ENCODE peak calls at places on chromosomes 16 and 17, in six cellular contexts. One of them, this sample, is unnamed.

GRCh38 chr16:85910073-85910853 is 11.3 kb downstream of the IRF8 start:
- DNase-seq in heart left ventricle: no peak
- DNase-seq in IMR-90: no peak
- DNase-seq in breast epithelium: no peak
- DNase-seq in body of pancreas: no peak
- DNase-seq in right lobe of liver: no peak
- DNase-seq in this sample: no peak

GRCh38 chr17:21079196-21079595 is 36.4 kb upstream of the USP22 start:
- DNase-seq in heart left ventricle: no peak
- DNase-seq in IMR-90: no peak
- DNase-seq in breast epithelium: no peak
- DNase-seq in body of pancreas: no peak
- DNase-seq in right lobe of liver: no peak
- DNase-seq in this sample: no peak

GRCh38 chr16:46895399-46896313 is 11.5 kb downstream of the GPT2 start:
- DNase-seq in heart left ventricle: no peak
- DNase-seq in IMR-90: no peak
- DNase-seq in breast epithelium: no peak
- DNase-seq in body of pancreas: peak
- DNase-seq in right lobe of liver: no peak
- DNase-seq in this sample: no peak

GRCh38 chr16:16159662-16160061 is 63.6 kb downstream of the ABCC6 start:
- DNase-seq in heart left ventricle: no peak
- DNase-seq in IMR-90: no peak
- DNase-seq in breast epithelium: no peak
- DNase-seq in body of pancreas: no peak
- DNase-seq in right lobe of liver: no peak
- DNase-seq in this sample: no peak

GRCh38 chr16:7182510-7183109 is 150.0 kb upstream of the RBFOX1 start:
- DNase-seq in heart left ventricle: no peak
- DNase-seq in IMR-90: no peak
- DNase-seq in breast epithelium: no peak
- DNase-seq in body of pancreas: no peak
- DNase-seq in right lobe of liver: no peak
- DNase-seq in this sample: no peak

GRCh38 chr17:19417611-19418010 is 6.6 kb downstream of the RNF112 start:
- DNase-seq in heart left ventricle: no peak
- DNase-seq in IMR-90: peak
- DNase-seq in breast epithelium: no peak
- DNase-seq in body of pancreas: no peak
- DNase-seq in right lobe of liver: no peak
- DNase-seq in this sample: no peak

GRCh38 chr16:8963010-8963824 is 489 bp downstream of the USP7 start:
- DNase-seq in heart left ventricle: no peak
- DNase-seq in IMR-90: no peak
- DNase-seq in breast epithelium: no peak
- DNase-seq in body of pancreas: no peak
- DNase-seq in right lobe of liver: no peak
- DNase-seq in this sample: no peak

GRCh38 chr17:63946440-63947363 is 14.6 kb upstream of the CD79B start:
- DNase-seq in heart left ventricle: peak
- DNase-seq in IMR-90: peak
- DNase-seq in breast epithelium: no peak
- DNase-seq in body of pancreas: peak
- DNase-seq in right lobe of liver: peak
- DNase-seq in this sample: no peak

GRCh38 chr16:88535181-88535856 is 34.9 kb upstream of the ZC3H18 start:
- DNase-seq in heart left ventricle: no peak
- DNase-seq in IMR-90: no peak
- DNase-seq in breast epithelium: no peak
- DNase-seq in body of pancreas: no peak
- DNase-seq in right lobe of liver: no peak
- DNase-seq in this sample: no peak

GRCh38 chr16:49578435-49579024 is 204.9 kb downstream of the C16orf78 start:
- DNase-seq in heart left ventricle: no peak
- DNase-seq in IMR-90: no peak
- DNase-seq in breast epithelium: no peak
- DNase-seq in body of pancreas: no peak
- DNase-seq in right lobe of liver: no peak
- DNase-seq in this sample: no peak

GRCh38 chr17:78197147-78197830 is 10.1 kb downstream of the AFMID start:
- DNase-seq in heart left ventricle: no peak
- DNase-seq in IMR-90: no peak
- DNase-seq in breast epithelium: no peak
- DNase-seq in body of pancreas: peak
- DNase-seq in right lobe of liver: no peak
- DNase-seq in this sample: no peak

GRCh38 chr16:67029249-67030096 is 524 bp downstream of the CBFB start:
- DNase-seq in heart left ventricle: peak
- DNase-seq in IMR-90: peak
- DNase-seq in breast epithelium: peak
- DNase-seq in body of pancreas: peak
- DNase-seq in right lobe of liver: peak
- DNase-seq in this sample: peak

GRCh38 chr17:8041249-8041928 is 2.5 kb downstream of the ALOX15B start:
- DNase-seq in heart left ventricle: no peak
- DNase-seq in IMR-90: peak
- DNase-seq in breast epithelium: peak
- DNase-seq in body of pancreas: peak
- DNase-seq in right lobe of liver: no peak
- DNase-seq in this sample: peak

GRCh38 chr17:9472541-9472940 is 103.1 kb downstream of the STX8 start:
- DNase-seq in heart left ventricle: peak
- DNase-seq in IMR-90: peak
- DNase-seq in breast epithelium: no peak
- DNase-seq in body of pancreas: no peak
- DNase-seq in right lobe of liver: no peak
- DNase-seq in this sample: no peak

GRCh38 chr16:59545666-59546065 is 811.5 kb upstream of the GOT2 start:
- DNase-seq in heart left ventricle: no peak
- DNase-seq in IMR-90: no peak
- DNase-seq in breast epithelium: no peak
- DNase-seq in body of pancreas: no peak
- DNase-seq in right lobe of liver: no peak
- DNase-seq in this sample: no peak

GRCh38 chr17:39739020-39739884 is 1.5 kb downstream of the GRB7 start:
- DNase-seq in heart left ventricle: no peak
- DNase-seq in IMR-90: no peak
- DNase-seq in breast epithelium: peak
- DNase-seq in body of pancreas: peak
- DNase-seq in right lobe of liver: peak
- DNase-seq in this sample: peak

GRCh38 chr17:51857052-51857593 is 301.4 kb downstream of the CA10 start:
- DNase-seq in heart left ventricle: no peak
- DNase-seq in IMR-90: no peak
- DNase-seq in breast epithelium: no peak
- DNase-seq in body of pancreas: no peak
- DNase-seq in right lobe of liver: no peak
- DNase-seq in this sample: no peak

GRCh38 chr16:89094252-89094901 is 725 bp downstream of the ACSF3 start:
- DNase-seq in heart left ventricle: no peak
- DNase-seq in IMR-90: no peak
- DNase-seq in breast epithelium: no peak
- DNase-seq in body of pancreas: no peak
- DNase-seq in right lobe of liver: no peak
- DNase-seq in this sample: no peak

GRCh38 chr17:1643293-1643998 is 2.1 kb downstream of the SCARF1 start:
- DNase-seq in heart left ventricle: no peak
- DNase-seq in IMR-90: no peak
- DNase-seq in breast epithelium: peak
- DNase-seq in body of pancreas: peak
- DNase-seq in right lobe of liver: peak
- DNase-seq in this sample: no peak

GRCh38 chr16:72939247-72939646 is 108.7 kb downstream of the ZFHX3 start:
- DNase-seq in heart left ventricle: peak
- DNase-seq in IMR-90: peak
- DNase-seq in breast epithelium: no peak
- DNase-seq in body of pancreas: no peak
- DNase-seq in right lobe of liver: no peak
- DNase-seq in this sample: peak
- TF ChIP-seq CTCF in heart left ventricle: peak
- TF ChIP-seq CTCF in IMR-90: peak
- TF ChIP-seq CTCF in breast epithelium: no peak
- TF ChIP-seq CTCF in body of pancreas: no peak
- TF ChIP-seq CTCF in right lobe of liver: peak
- TF ChIP-seq CTCF in this sample: no peak

GRCh38 chr17:79843475-79843916 is 4.3 kb upstream of the CBX4 start:
- DNase-seq in heart left ventricle: no peak
- DNase-seq in IMR-90: no peak
- DNase-seq in breast epithelium: no peak
- DNase-seq in body of pancreas: no peak
- DNase-seq in right lobe of liver: peak
- DNase-seq in this sample: no peak

GRCh38 chr17:79847698-79848369 is 8.6 kb upstream of the CBX4 start:
- DNase-seq in heart left ventricle: no peak
- DNase-seq in IMR-90: no peak
- DNase-seq in breast epithelium: no peak
- DNase-seq in body of pancreas: no peak
- DNase-seq in right lobe of liver: no peak
- DNase-seq in this sample: no peak

GRCh38 chr17:79843917-79844815 is 4.9 kb upstream of the CBX4 start:
- DNase-seq in heart left ventricle: peak
- DNase-seq in IMR-90: peak
- DNase-seq in breast epithelium: no peak
- DNase-seq in body of pancreas: peak
- DNase-seq in right lobe of liver: peak
- DNase-seq in this sample: no peak

GRCh38 chr17:79844869-79845600 is 5.8 kb upstream of the CBX4 start:
- DNase-seq in heart left ventricle: no peak
- DNase-seq in IMR-90: no peak
- DNase-seq in breast epithelium: no peak
- DNase-seq in body of pancreas: no peak
- DNase-seq in right lobe of liver: peak
- DNase-seq in this sample: no peak

GRCh38 chr17:79845601-79845949 is 6.3 kb upstream of the CBX4 start:
- DNase-seq in heart left ventricle: peak
- DNase-seq in IMR-90: no peak
- DNase-seq in breast epithelium: no peak
- DNase-seq in body of pancreas: no peak
- DNase-seq in right lobe of liver: peak
- DNase-seq in this sample: peak
- TF ChIP-seq POLR2A in heart left ventricle: no peak
- TF ChIP-seq POLR2A in IMR-90: no peak
- TF ChIP-seq POLR2A in breast epithelium: no peak
- TF ChIP-seq POLR2A in body of pancreas: no peak
- TF ChIP-seq POLR2A in right lobe of liver: no peak
- TF ChIP-seq POLR2A in this sample: no peak

GRCh38 chr17:48728232-48729231 is at the start of gene HOXB13:
- DNase-seq in heart left ventricle: no peak
- DNase-seq in IMR-90: peak
- DNase-seq in breast epithelium: no peak
- DNase-seq in body of pancreas: no peak
- DNase-seq in right lobe of liver: no peak
- DNase-seq in this sample: no peak
- H3K4me3 ChIP-seq in heart left ventricle: peak
- H3K4me3 ChIP-seq in IMR-90: peak
- H3K4me3 ChIP-seq in breast epithelium: peak
- H3K4me3 ChIP-seq in body of pancreas: no peak
- H3K4me3 ChIP-seq in right lobe of liver: no peak
- H3K4me3 ChIP-seq in this sample: no peak

GRCh38 chr17:34894971-34895370 is 66.3 kb downstream of the CCT6B start:
- DNase-seq in heart left ventricle: no peak
- DNase-seq in IMR-90: no peak
- DNase-seq in breast epithelium: no peak
- DNase-seq in body of pancreas: no peak
- DNase-seq in right lobe of liver: no peak
- DNase-seq in this sample: no peak

GRCh38 chr17:34895388-34895787 is 65.9 kb downstream of the CCT6B start:
- DNase-seq in heart left ventricle: no peak
- DNase-seq in IMR-90: no peak
- DNase-seq in breast epithelium: no peak
- DNase-seq in body of pancreas: no peak
- DNase-seq in right lobe of liver: no peak
- DNase-seq in this sample: no peak

DNA sequence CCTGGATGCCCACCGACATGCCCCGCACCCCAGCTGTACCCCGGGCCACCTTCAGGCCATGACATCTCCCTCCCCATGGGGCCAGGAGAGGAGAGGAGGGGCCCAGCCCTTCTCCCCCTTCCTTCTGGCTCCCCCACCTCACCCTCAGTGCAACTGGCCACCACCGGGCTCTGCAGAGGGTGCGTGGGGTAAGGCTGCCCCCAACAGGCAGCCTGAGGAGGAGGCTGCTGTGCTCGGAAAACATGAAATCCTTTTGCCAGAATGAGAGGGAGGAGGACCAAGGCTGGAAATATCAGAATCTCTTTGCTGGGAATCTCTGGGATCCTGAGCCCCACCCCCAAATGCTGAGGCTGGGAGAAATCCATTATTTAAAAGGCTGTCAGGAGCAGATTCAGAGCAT is 68.4 kb downstream of the CCT6B start:
- DNase-seq in heart left ventricle: no peak
- DNase-seq in IMR-90: no peak
- DNase-seq in breast epithelium: no peak
- DNase-seq in body of pancreas: no peak
- DNase-seq in right lobe of liver: no peak
- DNase-seq in this sample: no peak
- TF ChIP-seq CTCF in heart left ventricle: peak
- TF ChIP-seq CTCF in IMR-90: peak
- TF ChIP-seq CTCF in breast epithelium: no peak
- TF ChIP-seq CTCF in body of pancreas: no peak
- TF ChIP-seq CTCF in right lobe of liver: peak
- TF ChIP-seq CTCF in this sample: no peak

GRCh38 chr16:686459-687260 is 2.5 kb upstream of the JMJD8 start:
- DNase-seq in heart left ventricle: no peak
- DNase-seq in IMR-90: no peak
- DNase-seq in breast epithelium: no peak
- DNase-seq in body of pancreas: no peak
- DNase-seq in right lobe of liver: no peak
- DNase-seq in this sample: no peak

GRCh38 chr16:692356-693108 is 2.3 kb upstream of the WDR24 start:
- DNase-seq in heart left ventricle: no peak
- DNase-seq in IMR-90: no peak
- DNase-seq in breast epithelium: no peak
- DNase-seq in body of pancreas: no peak
- DNase-seq in right lobe of liver: no peak
- DNase-seq in this sample: no peak

GRCh38 chr16:687499-687898 is 2.7 kb downstream of the WDR24 start:
- DNase-seq in heart left ventricle: no peak
- DNase-seq in IMR-90: no peak
- DNase-seq in breast epithelium: no peak
- DNase-seq in body of pancreas: no peak
- DNase-seq in right lobe of liver: no peak
- DNase-seq in this sample: no peak

GRCh38 chr16:685967-686366 is 1.8 kb upstream of the JMJD8 start:
- DNase-seq in heart left ventricle: no peak
- DNase-seq in IMR-90: peak
- DNase-seq in breast epithelium: no peak
- DNase-seq in body of pancreas: peak
- DNase-seq in right lobe of liver: peak
- DNase-seq in this sample: no peak

GRCh38 chr16:689175-689897 is 862 bp downstream of the WDR24 start:
- DNase-seq in heart left ventricle: no peak
- DNase-seq in IMR-90: no peak
- DNase-seq in breast epithelium: no peak
- DNase-seq in body of pancreas: no peak
- DNase-seq in right lobe of liver: no peak
- DNase-seq in this sample: no peak
- TF ChIP-seq POLR2A in heart left ventricle: no peak
- TF ChIP-seq POLR2A in IMR-90: no peak
- TF ChIP-seq POLR2A in breast epithelium: no peak
- TF ChIP-seq POLR2A in body of pancreas: no peak
- TF ChIP-seq POLR2A in right lobe of liver: no peak
- TF ChIP-seq POLR2A in this sample: no peak

GRCh38 chr17:5234645-5235576 is at the start of gene SCIMP:
- DNase-seq in heart left ventricle: peak
- DNase-seq in IMR-90: no peak
- DNase-seq in breast epithelium: no peak
- DNase-seq in body of pancreas: peak
- DNase-seq in right lobe of liver: peak
- DNase-seq in this sample: peak
- H3K4me3 ChIP-seq in heart left ventricle: no peak
- H3K4me3 ChIP-seq in IMR-90: no peak
- H3K4me3 ChIP-seq in breast epithelium: no peak
- H3K4me3 ChIP-seq in body of pancreas: no peak
- H3K4me3 ChIP-seq in right lobe of liver: peak
- H3K4me3 ChIP-seq in this sample: no peak

This sample was measured in lower leg skin.